ENCODE peak calls at places on chromosomes 11 and 22, in five cellular contexts. One of them, this sample, is unnamed.

GRCh38 chr11:66950113-66950535 is 8.1 kb downstream of the PC start:
- DNase-seq in endothelial cell: no peak
- DNase-seq in left ventricle myocardium inferior: no peak
- DNase-seq in transverse colon: peak
- DNase-seq in AG09319: no peak
- DNase-seq in this sample: peak

GRCh38 chr22:44671742-44672141 is 30.3 kb upstream of the PRR5 start:
- DNase-seq in endothelial cell: no peak
- DNase-seq in left ventricle myocardium inferior: no peak
- DNase-seq in AG09319: no peak
- DNase-seq in transverse colon: no peak
- DNase-seq in this sample: peak

GRCh38 chr22:43482310-43482625 is 70.5 kb downstream of the MPPED1 start:
- DNase-seq in AG09319: no peak
- DNase-seq in endothelial cell: no peak
- DNase-seq in transverse colon: no peak
- DNase-seq in left ventricle myocardium inferior: no peak
- DNase-seq in this sample: no peak

GRCh38 chr11:65003282-65003681 is 6.5 kb upstream of the BATF2 start:
- DNase-seq in AG09319: no peak
- DNase-seq in endothelial cell: no peak
- DNase-seq in left ventricle myocardium inferior: no peak
- DNase-seq in transverse colon: no peak
- DNase-seq in this sample: no peak

GRCh38 chr11:34363363-34364084 is 5.7 kb upstream of the ABTB2 start:
- DNase-seq in left ventricle myocardium inferior: no peak
- DNase-seq in endothelial cell: no peak
- DNase-seq in AG09319: no peak
- DNase-seq in transverse colon: no peak
- DNase-seq in this sample: no peak

GRCh38 chr11:93541884-93542752 is 1.1 kb downstream of the SMCO4 start:
- DNase-seq in transverse colon: peak
- DNase-seq in AG09319: no peak
- DNase-seq in left ventricle myocardium inferior: peak
- DNase-seq in endothelial cell: peak
- DNase-seq in this sample: peak

GRCh38 chr11:76083563-76084451 is 122.5 kb downstream of the WNT11 start:
- DNase-seq in AG09319: no peak
- DNase-seq in left ventricle myocardium inferior: no peak
- DNase-seq in endothelial cell: no peak
- DNase-seq in transverse colon: no peak
- DNase-seq in this sample: no peak

GRCh38 chr11:65641233-65642013 is 3.5 kb downstream of the SIPA1 start:
- DNase-seq in left ventricle myocardium inferior: no peak
- DNase-seq in transverse colon: no peak
- DNase-seq in endothelial cell: no peak
- DNase-seq in AG09319: no peak
- DNase-seq in this sample: no peak

GRCh38 chr11:69298778-69299461 is 5.0 kb downstream of the MYEOV start:
- DNase-seq in left ventricle myocardium inferior: no peak
- DNase-seq in transverse colon: no peak
- DNase-seq in AG09319: no peak
- DNase-seq in endothelial cell: no peak
- DNase-seq in this sample: peak

GRCh38 chr11:106503901-106504300 is 426.4 kb downstream of the AASDHPPT start:
- DNase-seq in AG09319: no peak
- DNase-seq in transverse colon: no peak
- DNase-seq in endothelial cell: no peak
- DNase-seq in left ventricle myocardium inferior: no peak
- DNase-seq in this sample: no peak

GRCh38 chr22:39089928-39090327 is 7.1 kb upstream of the APOBEC3H start:
- DNase-seq in left ventricle myocardium inferior: no peak
- DNase-seq in AG09319: no peak
- DNase-seq in endothelial cell: no peak
- DNase-seq in transverse colon: no peak
- DNase-seq in this sample: no peak

GRCh38 chr11:15854245-15854644 is 502.1 kb downstream of the SOX6 start:
- DNase-seq in left ventricle myocardium inferior: no peak
- DNase-seq in transverse colon: no peak
- DNase-seq in AG09319: no peak
- DNase-seq in endothelial cell: no peak
- DNase-seq in this sample: no peak

GRCh38 chr11:95863486-95864140 is 60.3 kb downstream of the MTMR2 start:
- DNase-seq in transverse colon: no peak
- DNase-seq in endothelial cell: no peak
- DNase-seq in AG09319: no peak
- DNase-seq in left ventricle myocardium inferior: no peak
- DNase-seq in this sample: no peak

GRCh38 chr22:44752285-44753188 is at the start of gene ARHGAP8:
- DNase-seq in left ventricle myocardium inferior: no peak
- DNase-seq in AG09319: no peak
- DNase-seq in endothelial cell: no peak
- DNase-seq in transverse colon: peak
- DNase-seq in this sample: peak

GRCh38 chr22:30948930-30949342 is 19.6 kb downstream of the MORC2 start:
- DNase-seq in endothelial cell: no peak
- DNase-seq in transverse colon: no peak
- DNase-seq in AG09319: no peak
- DNase-seq in left ventricle myocardium inferior: no peak
- DNase-seq in this sample: peak

GRCh38 chr11:61701298-61701993 is 21.3 kb downstream of the DAGLA start:
- DNase-seq in transverse colon: peak
- DNase-seq in AG09319: no peak
- DNase-seq in left ventricle myocardium inferior: no peak
- DNase-seq in endothelial cell: peak
- DNase-seq in this sample: no peak

GRCh38 chr11:120086651-120087050 is 51.3 kb downstream of the TRIM29 start:
- DNase-seq in AG09319: no peak
- DNase-seq in endothelial cell: no peak
- DNase-seq in transverse colon: no peak
- DNase-seq in left ventricle myocardium inferior: no peak
- DNase-seq in this sample: no peak

GRCh38 chr11:67563354-67564114 is 20.1 kb upstream of the GSTP1 start:
- DNase-seq in endothelial cell: no peak
- DNase-seq in AG09319: peak
- DNase-seq in transverse colon: peak
- DNase-seq in left ventricle myocardium inferior: peak
- DNase-seq in this sample: peak

GRCh38 chr11:11580831-11581492 is 40.8 kb downstream of the GALNT18 start:
- DNase-seq in endothelial cell: no peak
- DNase-seq in left ventricle myocardium inferior: peak
- DNase-seq in transverse colon: no peak
- DNase-seq in AG09319: no peak
- DNase-seq in this sample: no peak

GRCh38 chr11:128568166-128568778 is 19.1 kb downstream of the ETS1 start:
- DNase-seq in endothelial cell: no peak
- DNase-seq in AG09319: no peak
- DNase-seq in left ventricle myocardium inferior: peak
- DNase-seq in transverse colon: no peak
- DNase-seq in this sample: no peak

GRCh38 chr11:128929991-128930390 is 12.7 kb downstream of the TP53AIP1 start:
- DNase-seq in transverse colon: no peak
- DNase-seq in endothelial cell: no peak
- DNase-seq in left ventricle myocardium inferior: no peak
- DNase-seq in AG09319: no peak
- DNase-seq in this sample: no peak

GRCh38 chr22:43227231-43227630 is 40.3 kb upstream of the TTLL12 start:
- DNase-seq in AG09319: no peak
- DNase-seq in left ventricle myocardium inferior: no peak
- DNase-seq in transverse colon: no peak
- DNase-seq in endothelial cell: no peak
- DNase-seq in this sample: no peak

GRCh38 chr22:24235315-24235714 is 9.6 kb downstream of the GGT5 start:
- DNase-seq in endothelial cell: no peak
- DNase-seq in AG09319: no peak
- DNase-seq in left ventricle myocardium inferior: no peak
- DNase-seq in transverse colon: no peak
- DNase-seq in this sample: no peak

GRCh38 chr11:91773090-91773489 is 451.5 kb upstream of the FAT3 start:
- DNase-seq in left ventricle myocardium inferior: no peak
- DNase-seq in AG09319: no peak
- DNase-seq in transverse colon: no peak
- DNase-seq in endothelial cell: peak
- DNase-seq in this sample: no peak

GRCh38 chr11:102144357-102145342 is 34.4 kb downstream of the YAP1 start:
- DNase-seq in endothelial cell: no peak
- DNase-seq in left ventricle myocardium inferior: peak
- DNase-seq in AG09319: peak
- DNase-seq in transverse colon: peak
- DNase-seq in this sample: no peak

GRCh38 chr11:68012044-68012842 is 2.1 kb downstream of the ALDH3B1 start:
- DNase-seq in transverse colon: no peak
- DNase-seq in left ventricle myocardium inferior: no peak
- DNase-seq in AG09319: no peak
- DNase-seq in endothelial cell: no peak
- DNase-seq in this sample: peak

GRCh38 chr11:59667812-59668187 is 1.0 kb downstream of the PATL1 start:
- DNase-seq in AG09319: no peak
- DNase-seq in endothelial cell: no peak
- DNase-seq in transverse colon: no peak
- DNase-seq in left ventricle myocardium inferior: no peak
- DNase-seq in this sample: no peak

GRCh38 chr11:76602431-76602861 is 68.1 kb downstream of the LRRC32 start:
- DNase-seq in endothelial cell: no peak
- DNase-seq in left ventricle myocardium inferior: peak
- DNase-seq in AG09319: peak
- DNase-seq in transverse colon: peak
- DNase-seq in this sample: no peak

GRCh38 chr11:119315139-119316016 is 1.6 kb downstream of the MCAM start:
- DNase-seq in left ventricle myocardium inferior: peak
- DNase-seq in transverse colon: peak
- DNase-seq in endothelial cell: no peak
- DNase-seq in AG09319: no peak
- DNase-seq in this sample: no peak

GRCh38 chr11:10653242-10653641 is 40.3 kb downstream of the IRAG1 start:
- DNase-seq in transverse colon: no peak
- DNase-seq in left ventricle myocardium inferior: no peak
- DNase-seq in AG09319: no peak
- DNase-seq in endothelial cell: no peak
- DNase-seq in this sample: no peak

This sample was measured in A549.